ENCODE peak calls at places on chromosome 17, in eight cellular contexts. One of them, this sample, is unnamed.

GRCh38 chr17:12328204-12328603 is 307.5 kb downstream of the MAP2K4 start:
- DNase-seq in stimulated activated CD4-positive, alpha-beta T cell treated with anti-CD3 and anti-CD28 coated beads, Interleukin-2, amount 100 ng/mL, for 4 hours: no peak
- DNase-seq in caudate nucleus: no peak
- DNase-seq in fibroblast of lung: no peak
- DNase-seq in stimulated activated naive CD4-positive, alpha-beta T cell: no peak
- DNase-seq in activated CD8-positive, alpha-beta memory T cell treated with anti-CD3 and anti-CD28 coated beads, Interleukin-2, amount 50 U/mL, for 48 hours: no peak
- DNase-seq in pancreas: no peak
- DNase-seq in stimulated activated CD8-positive, alpha-beta memory T cell treated with anti-CD3 and anti-CD28 coated beads, Interleukin-4, amount 100 ng/mL, for 1 hour: no peak
- DNase-seq in this sample: no peak

GRCh38 chr17:50148226-50149098 is 2.0 kb downstream of the PPP1R9B start:
- DNase-seq in stimulated activated CD4-positive, alpha-beta T cell treated with anti-CD3 and anti-CD28 coated beads, Interleukin-2, amount 100 ng/mL, for 4 hours: peak
- DNase-seq in caudate nucleus: peak
- DNase-seq in fibroblast of lung: peak
- DNase-seq in stimulated activated naive CD4-positive, alpha-beta T cell: peak
- DNase-seq in activated CD8-positive, alpha-beta memory T cell treated with anti-CD3 and anti-CD28 coated beads, Interleukin-2, amount 50 U/mL, for 48 hours: peak
- DNase-seq in pancreas: peak
- DNase-seq in stimulated activated CD8-positive, alpha-beta memory T cell treated with anti-CD3 and anti-CD28 coated beads, Interleukin-4, amount 100 ng/mL, for 1 hour: peak
- DNase-seq in this sample: peak

GRCh38 chr17:43900183-43900857 is 7.0 kb downstream of the MPP2 start:
- DNase-seq in stimulated activated CD4-positive, alpha-beta T cell treated with anti-CD3 and anti-CD28 coated beads, Interleukin-2, amount 100 ng/mL, for 4 hours: peak
- DNase-seq in caudate nucleus: peak
- DNase-seq in fibroblast of lung: peak
- DNase-seq in stimulated activated naive CD4-positive, alpha-beta T cell: peak
- DNase-seq in activated CD8-positive, alpha-beta memory T cell treated with anti-CD3 and anti-CD28 coated beads, Interleukin-2, amount 50 U/mL, for 48 hours: peak
- DNase-seq in pancreas: peak
- DNase-seq in stimulated activated CD8-positive, alpha-beta memory T cell treated with anti-CD3 and anti-CD28 coated beads, Interleukin-4, amount 100 ng/mL, for 1 hour: peak
- DNase-seq in this sample: peak

GRCh38 chr17:3032258-3033247 is 30.9 kb downstream of the OR1D5 start:
- DNase-seq in stimulated activated CD4-positive, alpha-beta T cell treated with anti-CD3 and anti-CD28 coated beads, Interleukin-2, amount 100 ng/mL, for 4 hours: no peak
- DNase-seq in caudate nucleus: no peak
- DNase-seq in fibroblast of lung: no peak
- DNase-seq in stimulated activated naive CD4-positive, alpha-beta T cell: no peak
- DNase-seq in activated CD8-positive, alpha-beta memory T cell treated with anti-CD3 and anti-CD28 coated beads, Interleukin-2, amount 50 U/mL, for 48 hours: peak
- DNase-seq in pancreas: peak
- DNase-seq in stimulated activated CD8-positive, alpha-beta memory T cell treated with anti-CD3 and anti-CD28 coated beads, Interleukin-4, amount 100 ng/mL, for 1 hour: no peak
- DNase-seq in this sample: no peak

GRCh38 chr17:32944248-32945020 is 16.5 kb downstream of the TMEM98 start:
- DNase-seq in stimulated activated CD4-positive, alpha-beta T cell treated with anti-CD3 and anti-CD28 coated beads, Interleukin-2, amount 100 ng/mL, for 4 hours: no peak
- DNase-seq in caudate nucleus: no peak
- DNase-seq in fibroblast of lung: no peak
- DNase-seq in stimulated activated naive CD4-positive, alpha-beta T cell: no peak
- DNase-seq in activated CD8-positive, alpha-beta memory T cell treated with anti-CD3 and anti-CD28 coated beads, Interleukin-2, amount 50 U/mL, for 48 hours: no peak
- DNase-seq in pancreas: no peak
- DNase-seq in stimulated activated CD8-positive, alpha-beta memory T cell treated with anti-CD3 and anti-CD28 coated beads, Interleukin-4, amount 100 ng/mL, for 1 hour: no peak
- DNase-seq in this sample: no peak

GRCh38 chr17:63611354-63611753 is 10.7 kb downstream of the TACO1 start:
- DNase-seq in stimulated activated CD4-positive, alpha-beta T cell treated with anti-CD3 and anti-CD28 coated beads, Interleukin-2, amount 100 ng/mL, for 4 hours: no peak
- DNase-seq in caudate nucleus: no peak
- DNase-seq in fibroblast of lung: no peak
- DNase-seq in stimulated activated naive CD4-positive, alpha-beta T cell: no peak
- DNase-seq in activated CD8-positive, alpha-beta memory T cell treated with anti-CD3 and anti-CD28 coated beads, Interleukin-2, amount 50 U/mL, for 48 hours: no peak
- DNase-seq in pancreas: no peak
- DNase-seq in stimulated activated CD8-positive, alpha-beta memory T cell treated with anti-CD3 and anti-CD28 coated beads, Interleukin-4, amount 100 ng/mL, for 1 hour: no peak
- DNase-seq in this sample: no peak

GRCh38 chr17:76407509-76407908 is 23.1 kb downstream of the SPHK1 start:
- DNase-seq in stimulated activated CD4-positive, alpha-beta T cell treated with anti-CD3 and anti-CD28 coated beads, Interleukin-2, amount 100 ng/mL, for 4 hours: no peak
- DNase-seq in caudate nucleus: no peak
- DNase-seq in fibroblast of lung: no peak
- DNase-seq in stimulated activated naive CD4-positive, alpha-beta T cell: no peak
- DNase-seq in activated CD8-positive, alpha-beta memory T cell treated with anti-CD3 and anti-CD28 coated beads, Interleukin-2, amount 50 U/mL, for 48 hours: no peak
- DNase-seq in pancreas: no peak
- DNase-seq in stimulated activated CD8-positive, alpha-beta memory T cell treated with anti-CD3 and anti-CD28 coated beads, Interleukin-4, amount 100 ng/mL, for 1 hour: no peak
- DNase-seq in this sample: no peak

GRCh38 chr17:19242323-19242722 is 5.2 kb downstream of the EPN2 start:
- DNase-seq in stimulated activated CD4-positive, alpha-beta T cell treated with anti-CD3 and anti-CD28 coated beads, Interleukin-2, amount 100 ng/mL, for 4 hours: no peak
- DNase-seq in caudate nucleus: no peak
- DNase-seq in fibroblast of lung: no peak
- DNase-seq in stimulated activated naive CD4-positive, alpha-beta T cell: no peak
- DNase-seq in activated CD8-positive, alpha-beta memory T cell treated with anti-CD3 and anti-CD28 coated beads, Interleukin-2, amount 50 U/mL, for 48 hours: no peak
- DNase-seq in pancreas: no peak
- DNase-seq in stimulated activated CD8-positive, alpha-beta memory T cell treated with anti-CD3 and anti-CD28 coated beads, Interleukin-4, amount 100 ng/mL, for 1 hour: no peak
- DNase-seq in this sample: no peak

GRCh38 chr17:39194985-39195524 is 2.4 kb downstream of the CACNB1 start:
- DNase-seq in stimulated activated CD4-positive, alpha-beta T cell treated with anti-CD3 and anti-CD28 coated beads, Interleukin-2, amount 100 ng/mL, for 4 hours: no peak
- DNase-seq in caudate nucleus: peak
- DNase-seq in fibroblast of lung: no peak
- DNase-seq in stimulated activated naive CD4-positive, alpha-beta T cell: no peak
- DNase-seq in activated CD8-positive, alpha-beta memory T cell treated with anti-CD3 and anti-CD28 coated beads, Interleukin-2, amount 50 U/mL, for 48 hours: no peak
- DNase-seq in pancreas: no peak
- DNase-seq in stimulated activated CD8-positive, alpha-beta memory T cell treated with anti-CD3 and anti-CD28 coated beads, Interleukin-4, amount 100 ng/mL, for 1 hour: no peak
- DNase-seq in this sample: no peak

GRCh38 chr17:83194761-83195329 is 115.4 kb downstream of the METRNL start:
- DNase-seq in stimulated activated CD4-positive, alpha-beta T cell treated with anti-CD3 and anti-CD28 coated beads, Interleukin-2, amount 100 ng/mL, for 4 hours: no peak
- DNase-seq in caudate nucleus: no peak
- DNase-seq in fibroblast of lung: peak
- DNase-seq in stimulated activated naive CD4-positive, alpha-beta T cell: no peak
- DNase-seq in activated CD8-positive, alpha-beta memory T cell treated with anti-CD3 and anti-CD28 coated beads, Interleukin-2, amount 50 U/mL, for 48 hours: no peak
- DNase-seq in pancreas: no peak
- DNase-seq in stimulated activated CD8-positive, alpha-beta memory T cell treated with anti-CD3 and anti-CD28 coated beads, Interleukin-4, amount 100 ng/mL, for 1 hour: no peak
- DNase-seq in this sample: no peak

GRCh38 chr17:42116705-42117396 is 4.3 kb downstream of the KAT2A start:
- DNase-seq in stimulated activated CD4-positive, alpha-beta T cell treated with anti-CD3 and anti-CD28 coated beads, Interleukin-2, amount 100 ng/mL, for 4 hours: peak
- DNase-seq in caudate nucleus: peak
- DNase-seq in fibroblast of lung: peak
- DNase-seq in stimulated activated naive CD4-positive, alpha-beta T cell: peak
- DNase-seq in activated CD8-positive, alpha-beta memory T cell treated with anti-CD3 and anti-CD28 coated beads, Interleukin-2, amount 50 U/mL, for 48 hours: peak
- DNase-seq in pancreas: peak
- DNase-seq in stimulated activated CD8-positive, alpha-beta memory T cell treated with anti-CD3 and anti-CD28 coated beads, Interleukin-4, amount 100 ng/mL, for 1 hour: peak
- DNase-seq in this sample: peak

GRCh38 chr17:8176197-8176940 is at the start of gene TMEM107:
- DNase-seq in stimulated activated CD4-positive, alpha-beta T cell treated with anti-CD3 and anti-CD28 coated beads, Interleukin-2, amount 100 ng/mL, for 4 hours: peak
- DNase-seq in caudate nucleus: peak
- DNase-seq in fibroblast of lung: peak
- DNase-seq in stimulated activated naive CD4-positive, alpha-beta T cell: peak
- DNase-seq in activated CD8-positive, alpha-beta memory T cell treated with anti-CD3 and anti-CD28 coated beads, Interleukin-2, amount 50 U/mL, for 48 hours: peak
- DNase-seq in pancreas: peak
- DNase-seq in stimulated activated CD8-positive, alpha-beta memory T cell treated with anti-CD3 and anti-CD28 coated beads, Interleukin-4, amount 100 ng/mL, for 1 hour: peak
- DNase-seq in this sample: peak

GRCh38 chr17:16924701-16925440 is 47.0 kb downstream of the TNFRSF13B start:
- DNase-seq in stimulated activated CD4-positive, alpha-beta T cell treated with anti-CD3 and anti-CD28 coated beads, Interleukin-2, amount 100 ng/mL, for 4 hours: no peak
- DNase-seq in caudate nucleus: no peak
- DNase-seq in fibroblast of lung: no peak
- DNase-seq in stimulated activated naive CD4-positive, alpha-beta T cell: no peak
- DNase-seq in activated CD8-positive, alpha-beta memory T cell treated with anti-CD3 and anti-CD28 coated beads, Interleukin-2, amount 50 U/mL, for 48 hours: peak
- DNase-seq in pancreas: no peak
- DNase-seq in stimulated activated CD8-positive, alpha-beta memory T cell treated with anti-CD3 and anti-CD28 coated beads, Interleukin-4, amount 100 ng/mL, for 1 hour: no peak
- DNase-seq in this sample: no peak

GRCh38 chr17:46889992-46890564 is 32.9 kb upstream of the GOSR2 start:
- DNase-seq in stimulated activated CD4-positive, alpha-beta T cell treated with anti-CD3 and anti-CD28 coated beads, Interleukin-2, amount 100 ng/mL, for 4 hours: no peak
- DNase-seq in caudate nucleus: no peak
- DNase-seq in fibroblast of lung: no peak
- DNase-seq in stimulated activated naive CD4-positive, alpha-beta T cell: no peak
- DNase-seq in activated CD8-positive, alpha-beta memory T cell treated with anti-CD3 and anti-CD28 coated beads, Interleukin-2, amount 50 U/mL, for 48 hours: no peak
- DNase-seq in pancreas: no peak
- DNase-seq in stimulated activated CD8-positive, alpha-beta memory T cell treated with anti-CD3 and anti-CD28 coated beads, Interleukin-4, amount 100 ng/mL, for 1 hour: no peak
- DNase-seq in this sample: no peak

GRCh38 chr17:51805765-51806164 is 352.7 kb downstream of the CA10 start:
- DNase-seq in stimulated activated CD4-positive, alpha-beta T cell treated with anti-CD3 and anti-CD28 coated beads, Interleukin-2, amount 100 ng/mL, for 4 hours: no peak
- DNase-seq in caudate nucleus: no peak
- DNase-seq in fibroblast of lung: no peak
- DNase-seq in stimulated activated naive CD4-positive, alpha-beta T cell: no peak
- DNase-seq in activated CD8-positive, alpha-beta memory T cell treated with anti-CD3 and anti-CD28 coated beads, Interleukin-2, amount 50 U/mL, for 48 hours: no peak
- DNase-seq in pancreas: peak
- DNase-seq in stimulated activated CD8-positive, alpha-beta memory T cell treated with anti-CD3 and anti-CD28 coated beads, Interleukin-4, amount 100 ng/mL, for 1 hour: no peak
- DNase-seq in this sample: no peak

GRCh38 chr17:81664051-81664470 is 2.3 kb downstream of the OXLD1 start:
- DNase-seq in stimulated activated CD4-positive, alpha-beta T cell treated with anti-CD3 and anti-CD28 coated beads, Interleukin-2, amount 100 ng/mL, for 4 hours: no peak
- DNase-seq in caudate nucleus: no peak
- DNase-seq in fibroblast of lung: no peak
- DNase-seq in stimulated activated naive CD4-positive, alpha-beta T cell: no peak
- DNase-seq in activated CD8-positive, alpha-beta memory T cell treated with anti-CD3 and anti-CD28 coated beads, Interleukin-2, amount 50 U/mL, for 48 hours: no peak
- DNase-seq in pancreas: no peak
- DNase-seq in stimulated activated CD8-positive, alpha-beta memory T cell treated with anti-CD3 and anti-CD28 coated beads, Interleukin-4, amount 100 ng/mL, for 1 hour: no peak
- DNase-seq in this sample: no peak

GRCh38 chr17:43449470-43450202 is 34.1 kb upstream of the DHX8 start:
- DNase-seq in stimulated activated CD4-positive, alpha-beta T cell treated with anti-CD3 and anti-CD28 coated beads, Interleukin-2, amount 100 ng/mL, for 4 hours: no peak
- DNase-seq in caudate nucleus: no peak
- DNase-seq in fibroblast of lung: no peak
- DNase-seq in stimulated activated naive CD4-positive, alpha-beta T cell: no peak
- DNase-seq in activated CD8-positive, alpha-beta memory T cell treated with anti-CD3 and anti-CD28 coated beads, Interleukin-2, amount 50 U/mL, for 48 hours: no peak
- DNase-seq in pancreas: peak
- DNase-seq in stimulated activated CD8-positive, alpha-beta memory T cell treated with anti-CD3 and anti-CD28 coated beads, Interleukin-4, amount 100 ng/mL, for 1 hour: no peak
- DNase-seq in this sample: no peak

GRCh38 chr17:61410100-61410551 is 10.5 kb downstream of the TBX2 start:
- DNase-seq in stimulated activated CD4-positive, alpha-beta T cell treated with anti-CD3 and anti-CD28 coated beads, Interleukin-2, amount 100 ng/mL, for 4 hours: no peak
- DNase-seq in caudate nucleus: no peak
- DNase-seq in fibroblast of lung: no peak
- DNase-seq in stimulated activated naive CD4-positive, alpha-beta T cell: no peak
- DNase-seq in activated CD8-positive, alpha-beta memory T cell treated with anti-CD3 and anti-CD28 coated beads, Interleukin-2, amount 50 U/mL, for 48 hours: no peak
- DNase-seq in pancreas: no peak
- DNase-seq in stimulated activated CD8-positive, alpha-beta memory T cell treated with anti-CD3 and anti-CD28 coated beads, Interleukin-4, amount 100 ng/mL, for 1 hour: no peak
- DNase-seq in this sample: no peak

GRCh38 chr17:81345211-81346089 is 49.8 kb upstream of the BAHCC1 start:
- DNase-seq in stimulated activated CD4-positive, alpha-beta T cell treated with anti-CD3 and anti-CD28 coated beads, Interleukin-2, amount 100 ng/mL, for 4 hours: no peak
- DNase-seq in caudate nucleus: peak
- DNase-seq in fibroblast of lung: peak
- DNase-seq in stimulated activated naive CD4-positive, alpha-beta T cell: peak
- DNase-seq in activated CD8-positive, alpha-beta memory T cell treated with anti-CD3 and anti-CD28 coated beads, Interleukin-2, amount 50 U/mL, for 48 hours: peak
- DNase-seq in pancreas: peak
- DNase-seq in stimulated activated CD8-positive, alpha-beta memory T cell treated with anti-CD3 and anti-CD28 coated beads, Interleukin-4, amount 100 ng/mL, for 1 hour: no peak
- DNase-seq in this sample: peak

GRCh38 chr17:40862985-40863733 is 3.9 kb downstream of the KRT12 start:
- DNase-seq in stimulated activated CD4-positive, alpha-beta T cell treated with anti-CD3 and anti-CD28 coated beads, Interleukin-2, amount 100 ng/mL, for 4 hours: no peak
- DNase-seq in caudate nucleus: no peak
- DNase-seq in fibroblast of lung: peak
- DNase-seq in stimulated activated naive CD4-positive, alpha-beta T cell: no peak
- DNase-seq in activated CD8-positive, alpha-beta memory T cell treated with anti-CD3 and anti-CD28 coated beads, Interleukin-2, amount 50 U/mL, for 48 hours: peak
- DNase-seq in pancreas: no peak
- DNase-seq in stimulated activated CD8-positive, alpha-beta memory T cell treated with anti-CD3 and anti-CD28 coated beads, Interleukin-4, amount 100 ng/mL, for 1 hour: no peak
- DNase-seq in this sample: no peak

GRCh38 chr17:72056727-72057290 is 64.0 kb upstream of the SOX9 start:
- DNase-seq in stimulated activated CD4-positive, alpha-beta T cell treated with anti-CD3 and anti-CD28 coated beads, Interleukin-2, amount 100 ng/mL, for 4 hours: no peak
- DNase-seq in caudate nucleus: no peak
- DNase-seq in fibroblast of lung: no peak
- DNase-seq in stimulated activated naive CD4-positive, alpha-beta T cell: no peak
- DNase-seq in activated CD8-positive, alpha-beta memory T cell treated with anti-CD3 and anti-CD28 coated beads, Interleukin-2, amount 50 U/mL, for 48 hours: no peak
- DNase-seq in pancreas: no peak
- DNase-seq in stimulated activated CD8-positive, alpha-beta memory T cell treated with anti-CD3 and anti-CD28 coated beads, Interleukin-4, amount 100 ng/mL, for 1 hour: no peak
- DNase-seq in this sample: no peak

GRCh38 chr17:48055531-48056245 is 7.5 kb downstream of the NFE2L1 start:
- DNase-seq in stimulated activated CD4-positive, alpha-beta T cell treated with anti-CD3 and anti-CD28 coated beads, Interleukin-2, amount 100 ng/mL, for 4 hours: no peak
- DNase-seq in caudate nucleus: no peak
- DNase-seq in fibroblast of lung: peak
- DNase-seq in stimulated activated naive CD4-positive, alpha-beta T cell: no peak
- DNase-seq in activated CD8-positive, alpha-beta memory T cell treated with anti-CD3 and anti-CD28 coated beads, Interleukin-2, amount 50 U/mL, for 48 hours: no peak
- DNase-seq in pancreas: no peak
- DNase-seq in stimulated activated CD8-positive, alpha-beta memory T cell treated with anti-CD3 and anti-CD28 coated beads, Interleukin-4, amount 100 ng/mL, for 1 hour: no peak
- DNase-seq in this sample: no peak

GRCh38 chr17:76578376-76578775 is 7.3 kb downstream of the ST6GALNAC2 start:
- DNase-seq in stimulated activated CD4-positive, alpha-beta T cell treated with anti-CD3 and anti-CD28 coated beads, Interleukin-2, amount 100 ng/mL, for 4 hours: no peak
- DNase-seq in caudate nucleus: no peak
- DNase-seq in fibroblast of lung: no peak
- DNase-seq in stimulated activated naive CD4-positive, alpha-beta T cell: no peak
- DNase-seq in activated CD8-positive, alpha-beta memory T cell treated with anti-CD3 and anti-CD28 coated beads, Interleukin-2, amount 50 U/mL, for 48 hours: no peak
- DNase-seq in pancreas: no peak
- DNase-seq in stimulated activated CD8-positive, alpha-beta memory T cell treated with anti-CD3 and anti-CD28 coated beads, Interleukin-4, amount 100 ng/mL, for 1 hour: no peak
- DNase-seq in this sample: no peak

GRCh38 chr17:74731347-74731605 is 5.8 kb upstream of the RAB37 start:
- DNase-seq in stimulated activated CD4-positive, alpha-beta T cell treated with anti-CD3 and anti-CD28 coated beads, Interleukin-2, amount 100 ng/mL, for 4 hours: no peak
- DNase-seq in caudate nucleus: no peak
- DNase-seq in fibroblast of lung: no peak
- DNase-seq in stimulated activated naive CD4-positive, alpha-beta T cell: no peak
- DNase-seq in activated CD8-positive, alpha-beta memory T cell treated with anti-CD3 and anti-CD28 coated beads, Interleukin-2, amount 50 U/mL, for 48 hours: no peak
- DNase-seq in pancreas: no peak
- DNase-seq in stimulated activated CD8-positive, alpha-beta memory T cell treated with anti-CD3 and anti-CD28 coated beads, Interleukin-4, amount 100 ng/mL, for 1 hour: no peak
- DNase-seq in this sample: no peak

GRCh38 chr17:78031435-78031834 is 72.9 kb downstream of the TNRC6C start:
- DNase-seq in stimulated activated CD4-positive, alpha-beta T cell treated with anti-CD3 and anti-CD28 coated beads, Interleukin-2, amount 100 ng/mL, for 4 hours: no peak
- DNase-seq in caudate nucleus: no peak
- DNase-seq in fibroblast of lung: no peak
- DNase-seq in stimulated activated naive CD4-positive, alpha-beta T cell: no peak
- DNase-seq in activated CD8-positive, alpha-beta memory T cell treated with anti-CD3 and anti-CD28 coated beads, Interleukin-2, amount 50 U/mL, for 48 hours: no peak
- DNase-seq in pancreas: no peak
- DNase-seq in stimulated activated CD8-positive, alpha-beta memory T cell treated with anti-CD3 and anti-CD28 coated beads, Interleukin-4, amount 100 ng/mL, for 1 hour: no peak
- DNase-seq in this sample: no peak

GRCh38 chr17:74780443-74781238 is 4.5 kb upstream of the NAT9 start:
- DNase-seq in stimulated activated CD4-positive, alpha-beta T cell treated with anti-CD3 and anti-CD28 coated beads, Interleukin-2, amount 100 ng/mL, for 4 hours: no peak
- DNase-seq in caudate nucleus: no peak
- DNase-seq in fibroblast of lung: no peak
- DNase-seq in stimulated activated naive CD4-positive, alpha-beta T cell: no peak
- DNase-seq in activated CD8-positive, alpha-beta memory T cell treated with anti-CD3 and anti-CD28 coated beads, Interleukin-2, amount 50 U/mL, for 48 hours: no peak
- DNase-seq in pancreas: no peak
- DNase-seq in stimulated activated CD8-positive, alpha-beta memory T cell treated with anti-CD3 and anti-CD28 coated beads, Interleukin-4, amount 100 ng/mL, for 1 hour: no peak
- DNase-seq in this sample: no peak

GRCh38 chr17:77420804-77421634 is 280.2 kb downstream of the SEC14L1 start:
- DNase-seq in stimulated activated CD4-positive, alpha-beta T cell treated with anti-CD3 and anti-CD28 coated beads, Interleukin-2, amount 100 ng/mL, for 4 hours: no peak
- DNase-seq in caudate nucleus: no peak
- DNase-seq in fibroblast of lung: peak
- DNase-seq in stimulated activated naive CD4-positive, alpha-beta T cell: peak
- DNase-seq in activated CD8-positive, alpha-beta memory T cell treated with anti-CD3 and anti-CD28 coated beads, Interleukin-2, amount 50 U/mL, for 48 hours: peak
- DNase-seq in pancreas: no peak
- DNase-seq in stimulated activated CD8-positive, alpha-beta memory T cell treated with anti-CD3 and anti-CD28 coated beads, Interleukin-4, amount 100 ng/mL, for 1 hour: peak
- DNase-seq in this sample: peak

GRCh38 chr17:58643147-58643546 is 48.7 kb downstream of the TEX14 start:
- DNase-seq in stimulated activated CD4-positive, alpha-beta T cell treated with anti-CD3 and anti-CD28 coated beads, Interleukin-2, amount 100 ng/mL, for 4 hours: no peak
- DNase-seq in caudate nucleus: no peak
- DNase-seq in fibroblast of lung: peak
- DNase-seq in stimulated activated naive CD4-positive, alpha-beta T cell: no peak
- DNase-seq in activated CD8-positive, alpha-beta memory T cell treated with anti-CD3 and anti-CD28 coated beads, Interleukin-2, amount 50 U/mL, for 48 hours: no peak
- DNase-seq in pancreas: no peak
- DNase-seq in stimulated activated CD8-positive, alpha-beta memory T cell treated with anti-CD3 and anti-CD28 coated beads, Interleukin-4, amount 100 ng/mL, for 1 hour: no peak
- DNase-seq in this sample: no peak

GRCh38 chr17:2366747-2367494 is 29.6 kb downstream of the SGSM2 start:
- DNase-seq in stimulated activated CD4-positive, alpha-beta T cell treated with anti-CD3 and anti-CD28 coated beads, Interleukin-2, amount 100 ng/mL, for 4 hours: no peak
- DNase-seq in caudate nucleus: no peak
- DNase-seq in fibroblast of lung: no peak
- DNase-seq in stimulated activated naive CD4-positive, alpha-beta T cell: no peak
- DNase-seq in activated CD8-positive, alpha-beta memory T cell treated with anti-CD3 and anti-CD28 coated beads, Interleukin-2, amount 50 U/mL, for 48 hours: no peak
- DNase-seq in pancreas: no peak
- DNase-seq in stimulated activated CD8-positive, alpha-beta memory T cell treated with anti-CD3 and anti-CD28 coated beads, Interleukin-4, amount 100 ng/mL, for 1 hour: no peak
- DNase-seq in this sample: no peak

GRCh38 chr17:27446569-27447301 is 9.5 kb upstream of the KSR1 start:
- DNase-seq in stimulated activated CD4-positive, alpha-beta T cell treated with anti-CD3 and anti-CD28 coated beads, Interleukin-2, amount 100 ng/mL, for 4 hours: no peak
- DNase-seq in caudate nucleus: no peak
- DNase-seq in fibroblast of lung: peak
- DNase-seq in stimulated activated naive CD4-positive, alpha-beta T cell: no peak
- DNase-seq in activated CD8-positive, alpha-beta memory T cell treated with anti-CD3 and anti-CD28 coated beads, Interleukin-2, amount 50 U/mL, for 48 hours: no peak
- DNase-seq in pancreas: no peak
- DNase-seq in stimulated activated CD8-positive, alpha-beta memory T cell treated with anti-CD3 and anti-CD28 coated beads, Interleukin-4, amount 100 ng/mL, for 1 hour: no peak
- DNase-seq in this sample: no peak

GRCh38 chr17:14427914-14428639 is 127.2 kb downstream of the HS3ST3B1 start:
- DNase-seq in stimulated activated CD4-positive, alpha-beta T cell treated with anti-CD3 and anti-CD28 coated beads, Interleukin-2, amount 100 ng/mL, for 4 hours: peak
- DNase-seq in caudate nucleus: no peak
- DNase-seq in fibroblast of lung: no peak
- DNase-seq in stimulated activated naive CD4-positive, alpha-beta T cell: peak
- DNase-seq in activated CD8-positive, alpha-beta memory T cell treated with anti-CD3 and anti-CD28 coated beads, Interleukin-2, amount 50 U/mL, for 48 hours: peak
- DNase-seq in pancreas: no peak
- DNase-seq in stimulated activated CD8-positive, alpha-beta memory T cell treated with anti-CD3 and anti-CD28 coated beads, Interleukin-4, amount 100 ng/mL, for 1 hour: peak
- DNase-seq in this sample: peak

GRCh38 chr17:31877911-31878702 is 19.1 kb upstream of the COPRS start:
- DNase-seq in stimulated activated CD4-positive, alpha-beta T cell treated with anti-CD3 and anti-CD28 coated beads, Interleukin-2, amount 100 ng/mL, for 4 hours: no peak
- DNase-seq in caudate nucleus: no peak
- DNase-seq in fibroblast of lung: peak
- DNase-seq in stimulated activated naive CD4-positive, alpha-beta T cell: no peak
- DNase-seq in activated CD8-positive, alpha-beta memory T cell treated with anti-CD3 and anti-CD28 coated beads, Interleukin-2, amount 50 U/mL, for 48 hours: peak
- DNase-seq in pancreas: no peak
- DNase-seq in stimulated activated CD8-positive, alpha-beta memory T cell treated with anti-CD3 and anti-CD28 coated beads, Interleukin-4, amount 100 ng/mL, for 1 hour: no peak
- DNase-seq in this sample: no peak

GRCh38 chr17:20184191-20184590 is 175.0 kb downstream of the SPECC1 start:
- DNase-seq in stimulated activated CD4-positive, alpha-beta T cell treated with anti-CD3 and anti-CD28 coated beads, Interleukin-2, amount 100 ng/mL, for 4 hours: no peak
- DNase-seq in caudate nucleus: no peak
- DNase-seq in fibroblast of lung: peak
- DNase-seq in stimulated activated naive CD4-positive, alpha-beta T cell: no peak
- DNase-seq in activated CD8-positive, alpha-beta memory T cell treated with anti-CD3 and anti-CD28 coated beads, Interleukin-2, amount 50 U/mL, for 48 hours: no peak
- DNase-seq in pancreas: no peak
- DNase-seq in stimulated activated CD8-positive, alpha-beta memory T cell treated with anti-CD3 and anti-CD28 coated beads, Interleukin-4, amount 100 ng/mL, for 1 hour: no peak
- DNase-seq in this sample: no peak

GRCh38 chr17:78013683-78014467 is 55.4 kb downstream of the TNRC6C start:
- DNase-seq in stimulated activated CD4-positive, alpha-beta T cell treated with anti-CD3 and anti-CD28 coated beads, Interleukin-2, amount 100 ng/mL, for 4 hours: peak
- DNase-seq in caudate nucleus: no peak
- DNase-seq in fibroblast of lung: peak
- DNase-seq in stimulated activated naive CD4-positive, alpha-beta T cell: peak
- DNase-seq in activated CD8-positive, alpha-beta memory T cell treated with anti-CD3 and anti-CD28 coated beads, Interleukin-2, amount 50 U/mL, for 48 hours: no peak
- DNase-seq in pancreas: peak
- DNase-seq in stimulated activated CD8-positive, alpha-beta memory T cell treated with anti-CD3 and anti-CD28 coated beads, Interleukin-4, amount 100 ng/mL, for 1 hour: peak
- DNase-seq in this sample: peak

This sample was measured in effector CD4-positive, alpha-beta T cell.